ENCODE peak calls at places on chromosomes 11 and 22, in nine cellular contexts. Z is H1, S is neuronal stem cell, A is DND-41, C is HepG2, Q is mammary epithelial cell, N is IMR-90, I is HCT116, D is neural progenitor cell. V is an unnamed sample.

GRCh38 chr11:112620621-112621394 is 340.4 kb upstream of the NCAM1 start:
- DNase-seq in Z (no peak), S (no peak), A (no peak), N (no peak), I (peak), C (no peak), Q (peak), D (no peak), V (no peak)

GRCh38 chr11:120819437-120819836 is 204.5 kb upstream of the TBCEL start:
- DNase-seq in Z (no peak), S (no peak), D (no peak), C (no peak), Q (no peak), N (no peak), A (no peak), I (no peak), V (no peak)

GRCh38 chr22:48783821-48784266 is 1043.8 kb downstream of the BRD1 start:
- DNase-seq in I (no peak), Q (no peak), Z (no peak), A (no peak), N (no peak), D (no peak), S (no peak), C (peak), V (no peak)

GRCh38 chr11:44973634-44974401 is 23.1 kb upstream of the TP53I11 start:
- DNase-seq in Q (no peak), N (no peak), Z (no peak), C (no peak), D (peak), A (peak), I (no peak), S (no peak), V (no peak)

GRCh38 chr11:70138403-70138802 is 60.3 kb downstream of the ANO1 start:
- DNase-seq in A (no peak), C (no peak), Z (no peak), D (no peak), N (no peak), I (no peak), Q (no peak), S (no peak), V (no peak)

GRCh38 chr11:104968856-104969776 is 742 bp upstream of the CASP4 start:
- DNase-seq in C (peak), N (peak), Q (peak), I (no peak), D (peak), A (peak), S (no peak), Z (peak), V (peak)

GRCh38 chr11:61732705-61733104 is 19.7 kb upstream of the MYRF start:
- DNase-seq in D (no peak), Q (peak), S (no peak), A (no peak), N (peak), Z (no peak), I (no peak), C (no peak), V (peak)

GRCh38 chr11:20112291-20113146 is 47.8 kb downstream of the DBX1 start:
- DNase-seq in C (no peak), A (no peak), I (peak), Q (peak), N (peak), S (no peak), Z (no peak), D (no peak), V (peak)

GRCh38 chr11:68890490-68891231 is 13.0 kb downstream of the MRPL21 start:
- DNase-seq in Q (no peak), I (no peak), D (no peak), A (no peak), N (peak), Z (no peak), S (no peak), C (no peak), V (peak)

GRCh38 chr22:45476814-45477213 is 25.9 kb upstream of the FBLN1 start:
- DNase-seq in Q (no peak), D (no peak), C (peak), S (no peak), I (no peak), Z (no peak), A (no peak), N (no peak), V (no peak)

GRCh38 chr22:21102659-21103267 is 57.0 kb downstream of the LRRC74B start:
- DNase-seq in C (peak), D (peak), Z (peak), N (peak), I (peak), S (peak), Q (peak), A (peak), V (peak)
- H3K4me2 ChIP-seq in C (no peak), D (peak), Z (no peak), N (no peak), I (peak), S (no peak), Q (peak), A (peak), V (no peak)

DNA sequence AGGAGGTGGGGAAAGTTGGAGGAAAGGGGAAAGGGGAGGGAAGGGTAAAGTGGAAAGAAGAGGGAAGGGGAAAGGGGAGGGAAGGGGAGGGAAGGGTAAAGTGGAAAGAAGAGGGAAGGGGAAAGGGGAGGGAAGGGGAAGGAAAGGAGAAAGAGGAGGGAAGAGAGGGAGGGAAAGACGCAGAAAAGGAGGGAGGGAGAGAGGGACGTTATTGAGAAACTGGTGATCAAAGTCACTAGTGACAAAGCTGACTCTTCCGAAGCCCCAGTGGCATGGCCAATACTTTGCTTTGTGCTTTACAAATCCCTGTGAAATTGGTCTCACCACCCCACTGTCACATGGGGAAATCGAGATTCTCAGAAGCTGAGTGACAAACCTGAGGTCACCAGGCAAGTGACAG is 35.1 kb downstream of the CELSR1 start:
- DNase-seq in Z (no peak), D (no peak), N (no peak), I (no peak), A (no peak), S (no peak), C (no peak), Q (no peak), V (no peak)
- H3K4me2 ChIP-seq in Z (no peak), D (no peak), N (no peak), I (no peak), A (no peak), S (no peak), C (no peak), Q (no peak), V (no peak)

GRCh38 chr11:3810446-3810845 is 2.1 kb downstream of the PGAP2 start:
- DNase-seq in I (no peak), C (no peak), Z (no peak), Q (no peak), N (no peak), D (no peak), S (no peak), A (no peak), V (no peak)

GRCh38 chr11:3809624-3809928 is 1.2 kb downstream of the PGAP2 start:
- DNase-seq in C (no peak), Q (no peak), Z (no peak), D (no peak), S (no peak), I (no peak), A (no peak), N (no peak), V (no peak)

GRCh38 chr11:3810951-3811350 is 2.6 kb downstream of the PGAP2 start:
- DNase-seq in C (no peak), A (no peak), D (no peak), I (no peak), S (no peak), Z (no peak), Q (no peak), N (peak), V (no peak)

GRCh38 chr11:3807856-3808845 is at the start of gene PGAP2:
- DNase-seq in C (peak), I (peak), Q (peak), N (peak), Z (peak), D (peak), S (peak), A (peak), V (peak)

GRCh38 chr11:3808846-3809623 is 675 bp downstream of the PGAP2 start:
- DNase-seq in A (peak), N (peak), I (peak), C (peak), D (peak), Q (peak), Z (no peak), S (no peak), V (peak)
- H3K4me2 ChIP-seq in A (peak), N (peak), I (peak), C (peak), D (peak), Q (peak), Z (peak), S (peak), V (peak)

DNA sequence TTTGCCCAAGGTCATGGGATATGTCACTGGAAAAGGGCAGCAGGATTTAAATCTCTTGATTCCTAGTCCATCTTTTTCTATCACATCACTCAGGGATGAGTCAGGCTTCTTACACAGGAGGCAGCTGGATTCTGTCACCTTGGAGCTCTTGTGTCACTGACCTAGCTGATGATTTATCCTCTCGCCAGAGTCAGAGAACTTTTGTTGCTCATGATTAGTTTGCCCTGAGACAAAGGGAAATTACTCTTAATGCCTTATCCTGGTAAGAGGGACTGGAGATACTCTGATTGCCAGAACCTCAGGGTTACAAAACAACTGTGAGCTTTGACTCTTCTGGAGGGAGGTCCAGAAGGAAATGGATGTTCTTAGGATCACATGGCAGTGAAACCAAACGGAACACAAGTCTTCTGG is 10.1 kb downstream of the COA4 start:
- DNase-seq in Q (peak), D (no peak), C (peak), N (peak), A (no peak), S (no peak), Z (no peak), I (peak), V (peak)
- H3K4me2 ChIP-seq in Q (no peak), D (no peak), C (no peak), N (peak), A (no peak), S (no peak), Z (no peak), I (peak), V (peak)

DNA sequence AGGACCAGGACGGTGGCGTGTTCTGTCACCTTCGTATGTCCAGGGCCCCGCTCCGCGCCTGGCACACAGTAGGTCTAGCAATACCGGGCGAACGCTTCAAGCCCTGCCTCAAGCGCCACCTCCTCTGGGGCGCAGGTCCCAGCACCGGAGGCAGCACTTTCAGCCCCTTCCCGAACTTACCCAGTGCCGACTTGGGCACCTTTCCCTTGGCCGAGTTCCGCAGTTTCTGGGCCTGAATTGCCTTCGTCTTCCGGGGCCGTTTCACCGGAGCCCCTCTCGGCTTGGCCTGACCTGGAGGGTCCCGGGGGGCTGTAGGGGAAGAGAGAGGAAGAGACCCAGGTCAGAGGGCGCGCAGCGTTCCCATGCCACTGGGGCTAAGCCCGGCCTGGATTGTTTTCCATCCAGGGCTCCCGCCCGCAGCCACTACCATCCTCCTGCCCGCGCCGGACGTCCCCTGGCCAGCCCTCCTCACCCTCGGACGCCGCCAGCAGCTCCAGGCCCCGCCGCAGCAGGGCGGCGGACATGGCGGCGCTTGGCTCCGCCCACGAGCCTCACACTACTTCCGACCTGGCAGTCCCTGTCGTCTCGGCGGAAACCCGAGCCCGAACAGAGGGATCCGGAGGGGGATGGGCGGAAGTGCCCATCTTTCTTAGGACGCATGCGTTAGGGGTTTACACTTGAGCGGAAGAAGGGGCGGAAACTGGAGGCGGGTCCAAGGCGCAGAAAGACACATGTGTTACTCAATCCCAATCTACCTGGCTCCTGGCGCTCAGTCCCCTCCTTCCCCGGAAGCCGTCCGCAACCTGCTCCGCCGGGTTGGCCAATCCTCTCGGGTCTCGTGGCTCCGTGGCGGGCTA is at the start of gene RPS19BP1:
- DNase-seq in A (peak), S (peak), Z (peak), N (peak), Q (peak), D (peak), C (peak), I (peak), V (peak)
- H3K4me2 ChIP-seq in A (peak), S (peak), Z (peak), N (peak), Q (peak), D (peak), C (peak), I (peak), V (peak)

GRCh38 chr11:35261197-35261596 is 122.2 kb downstream of the CD44 start:
- DNase-seq in A (no peak), D (no peak), N (no peak), Q (no peak), Z (no peak), C (no peak), S (no peak), I (no peak), V (no peak)
- H3K4me2 ChIP-seq in A (no peak), D (no peak), N (no peak), Q (no peak), Z (no peak), C (no peak), S (no peak), I (no peak), V (no peak)

DNA sequence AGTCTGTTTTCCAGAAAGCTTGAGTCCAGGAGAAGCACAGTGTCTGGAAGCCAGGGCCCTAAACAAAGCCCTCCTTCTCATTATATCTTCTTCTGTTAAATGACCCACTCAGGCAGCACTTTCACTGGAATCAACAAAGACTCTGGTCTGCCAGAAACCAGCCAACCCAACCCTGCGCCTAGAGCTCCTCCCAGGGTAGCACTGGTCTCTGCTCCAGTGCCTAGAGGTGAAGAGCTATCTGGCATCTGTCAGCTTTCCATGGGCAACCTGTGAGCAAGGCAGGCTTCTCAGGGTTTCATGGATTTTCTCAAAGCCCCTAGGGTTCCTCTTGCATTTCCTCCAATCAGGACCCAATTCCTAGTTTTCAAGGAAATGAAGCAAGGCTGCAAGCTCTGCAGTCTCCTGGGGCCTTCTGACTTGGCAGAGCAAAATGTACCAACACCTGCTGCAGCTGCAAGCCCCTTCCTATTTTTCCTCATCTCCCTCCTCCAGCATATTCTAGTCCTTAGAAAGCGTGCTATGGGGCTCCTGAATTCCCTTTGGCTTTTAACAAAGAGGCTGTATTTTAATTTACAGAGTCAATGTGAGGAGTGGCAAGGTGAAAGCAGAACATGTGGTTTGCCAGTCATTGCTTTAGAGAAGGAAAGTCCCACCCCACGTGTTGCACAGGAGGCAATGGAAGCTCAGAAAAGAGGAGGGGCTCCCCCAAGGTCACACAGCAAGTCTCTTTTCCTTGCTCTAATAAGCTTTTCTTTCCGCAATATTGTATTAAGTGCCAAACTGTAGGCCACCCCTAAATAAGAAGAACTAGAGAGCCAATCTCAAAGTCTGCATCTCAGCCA is 32.9 kb upstream of the RIC3 start:
- DNase-seq in Q (no peak), Z (no peak), N (no peak), S (no peak), A (no peak), I (no peak), D (no peak), C (no peak), V (no peak)
- H3K4me2 ChIP-seq in Q (no peak), Z (no peak), N (no peak), S (no peak), A (no peak), I (no peak), D (no peak), C (no peak), V (no peak)